ENCODE peak calls at places on chromosomes 11 and 22, in six cellular contexts. One of them, this sample, is unnamed.

GRCh38 chr11:95341246-95341645 is 110.2 kb upstream of the SESN3 start:
- DNase-seq in frontal cortex: no peak
- DNase-seq in right atrium auricular region: no peak
- DNase-seq in naive thymus-derived CD8-positive, alpha-beta T cell: no peak
- DNase-seq in A673: no peak
- DNase-seq in stimulated activated naive CD4-positive, alpha-beta T cell: no peak
- DNase-seq in this sample: no peak

GRCh38 chr11:77993902-77994301 is 566 bp downstream of the INTS4 start:
- DNase-seq in frontal cortex: no peak
- DNase-seq in right atrium auricular region: no peak
- DNase-seq in naive thymus-derived CD8-positive, alpha-beta T cell: peak; percentile 1
- DNase-seq in A673: no peak
- DNase-seq in stimulated activated naive CD4-positive, alpha-beta T cell: peak; percentile 7
- DNase-seq in this sample: no peak

GRCh38 chr22:37918149-37918548 is 12.1 kb downstream of the MICALL1 start:
- DNase-seq in frontal cortex: no peak
- DNase-seq in right atrium auricular region: no peak
- DNase-seq in naive thymus-derived CD8-positive, alpha-beta T cell: no peak
- DNase-seq in A673: no peak
- DNase-seq in stimulated activated naive CD4-positive, alpha-beta T cell: no peak
- DNase-seq in this sample: no peak

GRCh38 chr22:49869091-49869830 is 15.6 kb downstream of the ZBED4 start:
- DNase-seq in frontal cortex: no peak
- DNase-seq in right atrium auricular region: no peak
- DNase-seq in naive thymus-derived CD8-positive, alpha-beta T cell: no peak
- DNase-seq in A673: no peak
- DNase-seq in stimulated activated naive CD4-positive, alpha-beta T cell: no peak
- DNase-seq in this sample: no peak

GRCh38 chr22:45867118-45867905 is 109.7 kb downstream of the WNT7B start:
- DNase-seq in frontal cortex: peak; percentile 58
- DNase-seq in right atrium auricular region: peak; percentile 48
- DNase-seq in naive thymus-derived CD8-positive, alpha-beta T cell: no peak
- DNase-seq in A673: no peak
- DNase-seq in stimulated activated naive CD4-positive, alpha-beta T cell: no peak
- DNase-seq in this sample: no peak

GRCh38 chr11:115660072-115660805 is 156.0 kb upstream of the CADM1 start:
- DNase-seq in frontal cortex: no peak
- DNase-seq in right atrium auricular region: no peak
- DNase-seq in naive thymus-derived CD8-positive, alpha-beta T cell: no peak
- DNase-seq in A673: peak; percentile 21
- DNase-seq in stimulated activated naive CD4-positive, alpha-beta T cell: no peak
- DNase-seq in this sample: no peak

GRCh38 chr11:9745411-9746211 is 81.7 kb downstream of the SWAP70 start:
- DNase-seq in frontal cortex: no peak
- DNase-seq in right atrium auricular region: no peak
- DNase-seq in naive thymus-derived CD8-positive, alpha-beta T cell: no peak
- DNase-seq in A673: no peak
- DNase-seq in stimulated activated naive CD4-positive, alpha-beta T cell: no peak
- DNase-seq in this sample: no peak

GRCh38 chr11:129733981-129734380 is 81.7 kb upstream of the TMEM45B start:
- DNase-seq in frontal cortex: no peak
- DNase-seq in right atrium auricular region: no peak
- DNase-seq in naive thymus-derived CD8-positive, alpha-beta T cell: no peak
- DNase-seq in A673: no peak
- DNase-seq in stimulated activated naive CD4-positive, alpha-beta T cell: no peak
- DNase-seq in this sample: no peak

GRCh38 chr11:108698844-108699642 is 34.2 kb downstream of the DDX10 start:
- DNase-seq in frontal cortex: no peak
- DNase-seq in right atrium auricular region: no peak
- DNase-seq in naive thymus-derived CD8-positive, alpha-beta T cell: no peak
- DNase-seq in A673: no peak
- DNase-seq in stimulated activated naive CD4-positive, alpha-beta T cell: no peak
- DNase-seq in this sample: no peak

This sample was measured in NCI-H187.